ENCODE peak calls at places on chromosomes 3 and 15, in ten cellular contexts. L is psoas muscle; X is uterus; W is CD4-positive, alpha-beta T cell; R is GM06990; T is sigmoid colon; H is BE2C; O is GM23338; M is H9; E is cardiac muscle cell. Y is an unnamed sample. For H3K27me3, the result is how much of the 10 kb centered on the place peaks cover.

GRCh38 chr15:33524274-33524673 is 213.5 kb downstream of the RYR3 start:
- DNase-seq in L (no peak), X (no peak), W (no peak), R (no peak), T (no peak), H (no peak), O (no peak), M (no peak), E (no peak), Y (no peak)

GRCh38 chr3:13513051-13513912 is 33.2 kb downstream of the HDAC11 start:
- DNase-seq in L (peak), X (peak), W (no peak), R (no peak), T (no peak), H (no peak), O (peak), M (no peak), E (peak), Y (no peak)

GRCh38 chr3:183775781-183776180 is 49.6 kb downstream of the MAP6D1 start:
- DNase-seq in L (peak), X (peak), W (no peak), R (no peak), T (no peak), H (no peak), O (no peak), M (no peak), E (no peak), Y (no peak)

GRCh38 chr3:156443079-156443478 is 111.8 kb downstream of the SSR3 start:
- DNase-seq in L (no peak), X (no peak), W (no peak), R (no peak), T (no peak), H (no peak), O (no peak), M (no peak), E (no peak), Y (no peak)

GRCh38 chr15:71780349-71780976 is 29.9 kb upstream of the NR2E3 start:
- DNase-seq in L (no peak), X (peak), W (no peak), R (peak), T (no peak), H (peak), O (peak), M (peak), E (peak), Y (no peak)

GRCh38 chr3:102904629-102905028 is 469.8 kb downstream of the ZPLD1 start:
- DNase-seq in L (no peak), X (no peak), W (no peak), R (no peak), T (peak), H (no peak), O (no peak), M (no peak), E (no peak), Y (no peak)

GRCh38 chr3:197811343-197811742 is 20.3 kb downstream of the LRCH3 start:
- DNase-seq in L (no peak), X (peak), W (no peak), R (no peak), T (peak), H (no peak), O (no peak), M (no peak), E (no peak), Y (no peak)

GRCh38 chr3:52649461-52650210 is 36.1 kb downstream of the PBRM1 start:
- DNase-seq in L (no peak), X (no peak), W (no peak), R (no peak), T (no peak), H (no peak), O (no peak), M (no peak), E (no peak), Y (no peak)

GRCh38 chr3:24088782-24089181 is 143.7 kb downstream of the NR1D2 start:
- DNase-seq in L (no peak), X (no peak), W (no peak), R (no peak), T (no peak), H (no peak), O (peak), M (no peak), E (no peak), Y (no peak)

GRCh38 chr3:170490828-170491560 is 72.3 kb downstream of the CLDN11 start:
- DNase-seq in L (no peak), X (no peak), W (no peak), R (no peak), T (no peak), H (no peak), O (no peak), M (no peak), E (no peak), Y (no peak)

GRCh38 chr15:70323111-70323851 is 225.6 kb upstream of the TLE3 start:
- DNase-seq in L (peak), X (peak), W (no peak), R (no peak), T (peak), H (no peak), O (no peak), M (no peak), E (no peak), Y (no peak)

GRCh38 chr3:195425849-195426248 is 17.0 kb downstream of the ACAP2 start:
- DNase-seq in L (no peak), X (no peak), W (no peak), R (no peak), T (no peak), H (peak), O (no peak), M (no peak), E (no peak), Y (no peak)

GRCh38 chr3:143362115-143362992 is 242.8 kb downstream of the CHST2 start:
- DNase-seq in L (no peak), X (no peak), W (no peak), R (no peak), T (no peak), H (no peak), O (no peak), M (no peak), E (no peak), Y (no peak)

DNA sequence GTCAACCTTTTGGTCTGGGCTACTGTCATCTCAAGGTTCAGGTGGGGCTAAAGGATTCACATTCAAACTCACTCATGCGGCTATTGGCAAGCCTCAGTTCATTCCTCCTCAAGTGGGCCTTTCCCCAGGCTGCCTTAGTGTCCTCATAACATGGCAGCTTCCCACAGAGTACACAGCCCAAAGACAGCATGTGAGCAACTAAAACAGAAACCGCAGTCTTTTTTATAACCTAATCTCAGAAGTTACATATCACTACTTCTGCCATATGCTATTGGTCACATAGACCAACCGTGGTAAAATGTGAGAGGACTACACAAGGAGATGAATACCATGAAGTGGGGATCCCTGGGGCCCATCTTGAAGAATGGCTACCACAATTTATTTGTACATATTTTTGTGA is 4.5 kb upstream of the CEP70 start:
- DNase-seq in L (no peak), X (no peak), W (no peak), R (no peak), T (no peak), H (no peak), O (no peak), M (no peak), E (no peak), Y (no peak)
- TF ChIP-seq CTCF in L (no peak), X (no peak), W (no peak), R (no peak), T (no peak), H (no peak), O (no peak), M (no peak), E (no peak), Y (no peak)

GRCh38 chr3:114285648-114286230 is 8.1 kb upstream of the TIGIT start:
- DNase-seq in L (no peak), X (no peak), W (no peak), R (no peak), T (no peak), H (no peak), O (no peak), M (no peak), E (no peak), Y (no peak)

DNA sequence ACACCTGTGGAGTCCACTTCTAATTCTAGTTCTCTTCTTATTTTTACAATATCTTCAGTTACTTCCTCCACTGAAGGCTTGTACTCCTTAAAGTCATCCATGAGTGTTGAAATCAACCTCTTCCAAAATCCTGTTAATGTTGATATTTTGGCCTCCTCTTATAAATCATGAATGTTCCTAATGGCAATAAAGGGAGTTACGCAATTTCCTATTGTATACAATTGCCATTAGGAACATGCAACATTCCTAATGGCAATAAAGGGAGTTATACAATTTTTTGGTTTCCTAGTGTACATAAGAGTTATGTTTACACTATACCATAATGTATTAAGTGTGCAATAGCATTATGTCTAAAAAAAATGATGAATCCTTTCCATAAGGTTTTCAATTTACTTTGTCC is 9.2 kb upstream of the TIGIT start:
- DNase-seq in L (no peak), X (no peak), W (no peak), R (no peak), T (no peak), H (no peak), O (no peak), M (no peak), E (no peak), Y (no peak)
- H3K27me3 ChIP-seq in L (under half), X (under half), W (under half), R (under half), T (under half), H (under half), O (under half), M (under half), E (under half), Y (under half)

GRCh38 chr15:48282186-48282585 is 49.0 kb upstream of the DUT start:
- DNase-seq in L (no peak), X (no peak), W (no peak), R (no peak), T (no peak), H (no peak), O (no peak), M (no peak), E (no peak), Y (no peak)

GRCh38 chr15:48279608-48280007 is 51.6 kb upstream of the DUT start:
- DNase-seq in L (no peak), X (no peak), W (no peak), R (no peak), T (no peak), H (no peak), O (no peak), M (no peak), E (no peak), Y (no peak)

GRCh38 chr15:48285329-48286214 is 45.7 kb upstream of the DUT start:
- DNase-seq in L (no peak), X (peak), W (peak), R (peak), T (peak), H (peak), O (peak), M (peak), E (peak), Y (peak)

GRCh38 chr15:48283361-48284157 is 47.7 kb upstream of the DUT start:
- DNase-seq in L (no peak), X (no peak), W (no peak), R (no peak), T (no peak), H (no peak), O (no peak), M (no peak), E (no peak), Y (no peak)

GRCh38 chr15:48281674-48282073 is 49.6 kb upstream of the DUT start:
- DNase-seq in L (no peak), X (no peak), W (no peak), R (no peak), T (no peak), H (no peak), O (peak), M (no peak), E (no peak), Y (no peak)
- TF ChIP-seq CTCF in L (no peak), X (no peak), W (no peak), R (no peak), T (no peak), H (peak), O (peak), M (peak), E (no peak), Y (no peak)

DNA sequence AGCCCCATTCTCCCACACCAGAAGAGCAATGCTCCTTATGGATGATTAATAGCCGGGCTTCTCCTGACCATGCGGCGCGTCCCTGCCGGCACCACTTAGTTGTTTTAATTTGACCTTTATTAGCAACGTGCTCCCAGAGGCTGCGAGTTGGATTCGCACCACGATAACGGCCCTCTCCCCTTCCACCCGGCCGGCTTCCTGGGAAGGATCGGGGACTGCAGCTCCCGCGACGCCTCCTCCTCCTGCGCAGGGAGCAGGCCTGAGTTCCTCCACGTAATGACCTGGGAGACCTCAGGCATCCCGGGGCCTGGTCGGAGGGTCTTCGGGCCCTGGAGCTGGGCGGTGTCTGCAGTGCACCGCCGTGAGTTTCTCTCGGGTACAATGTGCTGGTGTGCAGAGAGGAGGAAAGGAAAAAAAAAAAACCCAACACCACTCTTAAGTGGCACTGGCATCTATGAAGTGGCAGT is 243.3 kb upstream of the TOPAZ1 start:
- DNase-seq in L (no peak), X (no peak), W (no peak), R (no peak), T (no peak), H (no peak), O (peak), M (peak), E (peak), Y (no peak)
- H3K27me3 ChIP-seq in L (under half), X (under half), W (half or more), R (under half), T (half or more), H (under half), O (half or more), M (under half), E (half or more), Y (under half)

DNA sequence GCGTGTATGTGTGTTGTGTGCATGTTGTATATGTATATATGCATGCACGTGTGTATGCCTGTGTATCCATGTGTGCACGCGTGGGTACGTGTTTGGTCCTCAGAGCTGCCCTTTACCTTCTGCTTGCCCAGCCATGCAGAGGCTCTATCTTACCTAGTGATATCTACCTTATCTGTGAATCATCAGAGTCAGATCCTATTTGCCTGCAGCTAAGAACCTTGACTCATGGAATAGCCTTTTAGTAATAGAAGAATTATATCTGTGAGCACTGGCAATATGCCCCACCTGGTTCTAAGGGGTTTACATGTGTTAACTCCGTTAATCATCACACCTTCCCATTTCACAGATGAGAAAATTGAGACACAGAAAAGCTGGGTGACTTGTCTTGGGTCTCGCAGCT is 11.0 kb downstream of the PGPEP1L start:
- DNase-seq in L (no peak), X (no peak), W (no peak), R (no peak), T (no peak), H (no peak), O (no peak), M (no peak), E (no peak), Y (no peak)
- TF ChIP-seq CTCF in L (no peak), X (no peak), W (no peak), R (no peak), T (no peak), H (no peak), O (no peak), M (no peak), E (no peak), Y (no peak)

GRCh38 chr15:96330064-96330449 is 443 bp upstream of the NR2F2 start:
- DNase-seq in L (no peak), X (peak), W (no peak), R (no peak), T (peak), H (no peak), O (peak), M (peak), E (no peak), Y (no peak)

GRCh38 chr15:96331942-96332853 is 1.7 kb downstream of the NR2F2 start:
- DNase-seq in L (peak), X (no peak), W (no peak), R (no peak), T (peak), H (peak), O (peak), M (peak), E (peak), Y (no peak)

GRCh38 chr15:96329403-96329981 is 1.0 kb upstream of the NR2F2 start:
- DNase-seq in L (no peak), X (no peak), W (no peak), R (no peak), T (no peak), H (no peak), O (no peak), M (no peak), E (no peak), Y (no peak)

GRCh38 chr15:96331141-96331941 is 841 bp downstream of the NR2F2 start:
- DNase-seq in L (peak), X (no peak), W (no peak), R (no peak), T (peak), H (peak), O (no peak), M (peak), E (no peak), Y (no peak)

DNA sequence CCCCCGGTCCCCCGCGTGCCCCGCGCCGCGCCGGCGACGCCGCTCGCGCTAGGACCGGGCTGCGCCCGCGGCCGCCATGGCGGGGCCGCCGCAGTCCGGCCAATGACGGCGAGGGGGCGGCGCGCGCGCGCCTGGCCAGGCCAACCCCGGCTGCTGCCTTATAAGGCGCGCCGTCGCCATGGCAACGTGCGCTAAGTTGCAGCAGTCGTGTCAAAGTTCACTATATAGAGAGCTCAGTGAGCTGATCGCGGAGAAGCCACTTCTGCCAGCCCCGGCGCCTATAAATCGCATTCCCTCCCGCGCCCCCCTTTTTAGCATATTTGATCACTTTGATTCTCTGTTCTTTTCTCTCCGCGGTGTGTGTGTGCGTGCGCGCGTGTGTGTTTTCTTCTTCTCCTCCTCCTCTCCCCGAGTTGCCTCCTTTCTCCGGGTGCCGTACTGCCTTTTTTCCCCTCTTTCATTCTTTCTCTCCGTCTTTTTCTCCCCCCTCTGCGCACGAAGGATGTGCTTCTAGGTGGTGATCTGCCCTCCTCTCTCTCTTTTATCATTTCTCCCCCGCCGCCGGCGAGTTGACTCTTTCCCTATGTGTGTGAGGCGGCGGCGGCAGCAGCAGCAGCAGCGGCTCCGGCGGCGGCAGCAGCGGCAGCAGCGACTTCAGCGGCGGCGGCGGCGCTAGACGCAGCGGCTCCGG is at the start of gene NR2F2:
- DNase-seq in L (peak), X (peak), W (no peak), R (peak), T (peak), H (peak), O (peak), M (peak), E (peak), Y (peak)
- H3K27me3 ChIP-seq in L (under half), X (under half), W (half or more), R (under half), T (under half), H (under half), O (half or more), M (half or more), E (half or more), Y (under half)